ENCODE peak calls at places on chromosomes 13 and 19, in nine cellular contexts. Y is kidney epithelial cell, D is DMS53, K is fibroblast of lung, R is osteocyte, P is fibroblast of pulmonary artery, I is NCI-H2029, S is iris pigment epithelial cell, J is GM19239. W is an unnamed sample.

GRCh38 chr13:106917673-106918652 is 350.0 kb upstream of the ARGLU1 start:
- DNase-seq in Y (no peak), I (peak), S (peak), D (peak), J (peak), R (peak), P (peak), K (peak), W (no peak)

GRCh38 chr19:10291554-10292205 is 1.9 kb downstream of the ICAM5 start:
- DNase-seq in P (no peak), S (no peak), I (no peak), D (peak), R (peak), J (no peak), K (no peak), Y (no peak), W (no peak)

GRCh38 chr19:1018932-1019615 is 1.8 kb downstream of the TMEM259 start:
- DNase-seq in D (no peak), S (no peak), P (no peak), J (no peak), I (no peak), K (no peak), Y (no peak), R (no peak), W (no peak)

GRCh38 chr19:3573162-3573857 is 566 bp downstream of the HMG20B start:
- DNase-seq in K (no peak), J (no peak), S (no peak), P (no peak), Y (no peak), R (no peak), D (peak), I (no peak), W (no peak)

GRCh38 chr13:77724092-77724491 is 26.6 kb downstream of the SLAIN1 start:
- DNase-seq in S (no peak), I (no peak), D (no peak), R (no peak), J (no peak), P (no peak), Y (no peak), K (no peak), W (no peak)

GRCh38 chr19:57302020-57302465 is 18.2 kb upstream of the ZNF543 start:
- DNase-seq in S (peak), I (no peak), R (peak), D (peak), Y (no peak), K (peak), J (no peak), P (peak), W (no peak)

GRCh38 chr19:32464279-32464678 is 58.7 kb downstream of the DPY19L3 start:
- DNase-seq in S (peak), Y (no peak), P (peak), J (no peak), I (no peak), K (peak), R (no peak), D (peak), W (no peak)

GRCh38 chr19:47649588-47649987 is 40.7 kb downstream of the BICRA start:
- DNase-seq in I (no peak), R (no peak), D (no peak), Y (no peak), J (no peak), K (no peak), P (no peak), S (no peak), W (no peak)

GRCh38 chr19:35240322-35240721 is 8.5 kb upstream of the LSR start:
- DNase-seq in I (no peak), S (no peak), Y (no peak), J (no peak), D (no peak), K (no peak), P (no peak), R (no peak), W (no peak)

GRCh38 chr19:30071871-30072270 is 129.8 kb downstream of the URI1 start:
- DNase-seq in S (no peak), R (no peak), K (no peak), D (no peak), P (no peak), I (no peak), Y (no peak), J (no peak), W (no peak)

GRCh38 chr13:113495494-113496251 is 5.2 kb upstream of the DCUN1D2 start:
- DNase-seq in J (no peak), P (no peak), S (peak), R (peak), Y (no peak), K (peak), I (no peak), D (peak), W (no peak)

GRCh38 chr13:46641274-46642081 is 88.5 kb downstream of the LRCH1 start:
- DNase-seq in P (peak), S (peak), J (no peak), R (no peak), Y (no peak), K (no peak), I (no peak), D (no peak), W (no peak)

GRCh38 chr13:30866692-30867669 is 39.1 kb upstream of the MEDAG start:
- DNase-seq in K (no peak), R (no peak), Y (no peak), D (no peak), P (no peak), J (no peak), S (no peak), I (no peak), W (peak)

GRCh38 chr13:65592757-65593156 is 1637.4 kb downstream of the PCDH9 start:
- DNase-seq in R (no peak), J (no peak), Y (no peak), S (peak), K (peak), D (no peak), I (no peak), P (peak), W (no peak)

GRCh38 chr19:13401388-13401787 is 104.9 kb downstream of the CACNA1A start:
- DNase-seq in K (peak), P (peak), D (peak), S (peak), Y (no peak), I (peak), J (no peak), R (no peak), W (peak)

GRCh38 chr19:3250675-3251074 is 26.2 kb downstream of the CELF5 start:
- DNase-seq in P (peak), Y (no peak), I (no peak), K (no peak), R (no peak), D (peak), J (no peak), S (peak), W (no peak)

W was measured in NCI-H524 treated with DMSO at 0.1 percent for 48 hours.